ENCODE peak calls at places on chromosomes 6 and 20, in nine cellular contexts. D is upper lobe of right lung, E is IMR-90, C is psoas muscle, P is PC-3, R is pancreas, T is GM12865, M is HepG2, G is breast epithelium. J is an unnamed sample.

GRCh38 chr6:1312444-1313363 is 806 bp downstream of the FOXQ1 start:
- DNase-seq in D (peak), E (no peak), C (no peak), P (no peak), R (peak), T (no peak), M (no peak), G (no peak), J (peak)

GRCh38 chr6:81770395-81770794 is 17.9 kb upstream of the TENT5A start:
- DNase-seq in D (no peak), E (no peak), C (no peak), P (no peak), R (no peak), T (no peak), M (no peak), G (no peak), J (no peak)

GRCh38 chr20:45308078-45308778 is at the start of gene MATN4:
- DNase-seq in D (peak), E (no peak), C (peak), P (no peak), R (peak), T (no peak), M (no peak), G (no peak), J (no peak)

GRCh38 chr6:43714311-43715055 is 26.9 kb upstream of the MRPS18A start:
- DNase-seq in D (no peak), E (peak), C (peak), P (no peak), R (no peak), T (peak), M (peak), G (no peak), J (no peak)

GRCh38 chr6:47854996-47855395 is 73.2 kb downstream of the OPN5 start:
- DNase-seq in D (no peak), E (no peak), C (no peak), P (no peak), R (no peak), T (no peak), M (no peak), G (no peak), J (no peak)

GRCh38 chr6:141809901-141810300 is 322.8 kb upstream of the GJE1 start:
- DNase-seq in D (no peak), E (peak), C (no peak), P (peak), R (no peak), T (no peak), M (no peak), G (no peak), J (no peak)

GRCh38 chr20:17759449-17759848 is 59.7 kb downstream of the BANF2 start:
- DNase-seq in D (no peak), E (no peak), C (no peak), P (no peak), R (no peak), T (no peak), M (no peak), G (no peak), J (no peak)

GRCh38 chr6:67639161-67639560 is 995.9 kb upstream of the ADGRB3 start:
- DNase-seq in D (no peak), E (no peak), C (no peak), P (no peak), R (no peak), T (no peak), M (no peak), G (no peak), J (no peak)

GRCh38 chr6:87151471-87151785 is 3.9 kb upstream of the ZNF292 start:
- DNase-seq in D (no peak), E (no peak), C (no peak), P (no peak), R (no peak), T (no peak), M (no peak), G (no peak), J (no peak)

GRCh38 chr20:57386762-57387161 is 4.4 kb upstream of the RBM38 start:
- DNase-seq in D (no peak), E (no peak), C (peak), P (no peak), R (no peak), T (no peak), M (no peak), G (no peak), J (peak)

GRCh38 chr20:4065405-4065841 is 50.1 kb upstream of the RNF24 start:
- DNase-seq in D (no peak), E (peak), C (no peak), P (peak), R (no peak), T (no peak), M (no peak), G (no peak), J (no peak)

GRCh38 chr6:82144852-82145332 is 102.7 kb downstream of the IBTK start:
- DNase-seq in D (no peak), E (peak), C (peak), P (peak), R (no peak), T (peak), M (peak), G (peak), J (no peak)

GRCh38 chr6:114108119-114109002 is 137.4 kb upstream of the HDAC2 start:
- DNase-seq in D (peak), E (peak), C (peak), P (peak), R (peak), T (peak), M (peak), G (no peak), J (peak)

GRCh38 chr6:74368746-74369145 is 672.7 kb downstream of the CD109 start:
- DNase-seq in D (no peak), E (peak), C (no peak), P (no peak), R (no peak), T (no peak), M (no peak), G (no peak), J (no peak)

GRCh38 chr6:24802271-24803059 is 3.7 kb upstream of the ARMH2 start:
- DNase-seq in D (no peak), E (peak), C (no peak), P (peak), R (no peak), T (no peak), M (peak), G (no peak), J (no peak)

DNA sequence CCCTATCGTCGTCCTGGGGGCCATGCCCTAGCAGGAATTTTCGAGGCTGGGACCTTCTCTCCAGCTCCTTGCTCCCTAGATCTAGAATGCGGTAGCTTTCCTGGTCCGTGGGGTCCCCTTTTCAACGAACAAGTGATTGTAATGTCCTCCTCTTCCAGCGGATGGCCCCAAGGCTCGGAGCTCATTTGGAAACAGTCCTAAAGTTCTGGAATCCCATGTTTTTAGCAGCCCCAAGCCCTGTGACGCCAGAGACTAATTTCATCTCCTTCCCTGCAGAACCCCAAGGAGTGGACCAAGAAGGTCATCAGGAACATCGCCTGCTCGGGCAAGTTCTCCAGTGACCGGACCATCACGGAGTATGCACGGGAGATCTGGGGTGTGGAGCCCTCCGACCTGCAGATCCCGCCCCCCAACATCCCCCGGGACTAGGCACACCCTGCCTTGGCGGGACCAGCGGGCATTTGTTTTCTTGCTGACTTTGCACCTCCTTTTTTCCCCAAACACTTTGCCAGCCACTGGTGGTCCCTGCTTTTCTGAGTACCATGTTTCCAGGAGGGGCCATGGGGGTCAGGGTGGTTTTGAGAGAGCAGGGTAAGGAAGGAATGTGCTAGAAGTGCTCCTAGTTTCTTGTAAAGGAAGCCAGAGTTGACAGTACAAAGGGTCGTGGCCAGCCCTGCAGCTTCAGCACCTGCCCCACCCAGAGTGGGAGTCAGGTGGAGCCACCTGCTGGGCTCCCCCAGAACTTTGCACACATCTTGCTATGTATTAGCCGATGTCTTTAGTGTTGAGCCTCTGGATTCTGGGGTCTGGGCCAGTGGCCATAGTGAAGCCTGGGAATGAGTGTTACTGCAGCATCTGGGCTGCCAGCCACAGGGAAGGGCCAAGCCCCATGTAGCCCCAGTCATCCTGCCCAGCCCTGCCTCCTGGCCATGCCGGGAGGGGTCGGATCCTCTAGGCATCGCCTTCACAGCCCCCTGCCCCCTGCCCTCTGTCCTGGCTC is 48.5 kb downstream of the PYGB start:
- DNase-seq in D (no peak), E (peak), C (peak), P (peak), R (peak), T (peak), M (peak), G (no peak), J (no peak)
- TF ChIP-seq CTCF in D (peak), E (peak), C (peak), P (peak), R (no peak), T (peak), M (peak), G (no peak), J (peak)

DNA sequence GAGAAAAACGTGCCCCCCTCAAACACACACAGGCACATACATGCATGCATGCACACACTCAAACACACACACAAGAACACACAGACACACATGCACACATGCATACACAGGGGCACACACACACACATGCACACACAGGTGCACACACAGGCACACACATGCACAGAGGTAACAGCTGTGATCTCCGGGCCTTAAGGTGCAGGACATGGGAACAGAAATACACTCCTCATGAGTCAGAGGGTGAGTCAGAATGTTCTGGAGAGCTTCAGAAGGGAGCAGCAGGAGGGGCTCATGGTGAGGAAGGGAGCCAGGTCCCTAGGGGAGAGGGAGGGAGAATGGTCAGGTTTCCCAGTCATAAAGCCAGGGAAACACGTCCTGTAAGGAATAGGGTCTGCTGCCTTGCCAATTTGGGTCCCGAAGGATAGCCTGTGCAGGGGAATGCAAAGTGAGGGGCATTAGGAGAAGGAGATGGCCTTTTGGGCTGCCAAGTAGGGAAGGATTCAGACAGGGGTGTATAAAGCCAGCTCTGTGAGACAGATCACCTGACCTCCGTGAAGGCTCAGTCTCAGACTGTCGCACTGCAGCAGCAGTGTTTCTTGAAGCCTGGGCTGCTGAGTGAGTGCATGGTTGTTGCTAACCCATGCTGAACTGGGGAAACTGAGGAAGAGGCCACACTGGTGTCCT is 123.9 kb downstream of the MAFB start:
- DNase-seq in D (no peak), E (peak), C (no peak), P (peak), R (no peak), T (no peak), M (no peak), G (no peak), J (no peak)
- H3K4me3 ChIP-seq in D (no peak), E (no peak), C (no peak), P (no peak), R (no peak), T (no peak), M (no peak), G (no peak), J (no peak)

DNA sequence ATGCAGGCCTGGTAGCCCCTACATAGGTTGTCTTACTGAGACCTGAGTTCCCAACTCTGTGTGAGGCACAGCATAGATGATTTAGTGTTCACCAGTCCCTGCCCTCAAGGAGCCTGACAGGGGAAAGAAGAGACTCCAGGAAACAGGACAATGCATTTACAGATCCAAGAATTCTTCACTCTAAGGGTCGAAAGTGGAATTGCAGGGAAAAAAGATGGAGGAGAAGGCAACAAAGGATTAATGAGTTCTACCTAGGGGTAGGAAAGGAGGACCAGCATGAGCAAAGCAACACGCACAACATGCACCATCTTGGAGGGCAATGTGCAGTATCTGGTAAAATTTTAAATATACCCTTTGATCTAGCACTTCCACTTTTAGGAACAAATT is 5.9 kb downstream of the SPAG4 start:
- DNase-seq in D (no peak), E (no peak), C (no peak), P (no peak), R (no peak), T (no peak), M (no peak), G (no peak), J (no peak)
- TF ChIP-seq CTCF in D (no peak), E (no peak), C (no peak), P (peak), R (no peak), T (no peak), M (no peak), G (no peak), J (no peak)

GRCh38 chr6:37126554-37126906 is 43.4 kb upstream of the PIM1 start:
- DNase-seq in D (no peak), E (no peak), C (no peak), P (no peak), R (no peak), T (no peak), M (no peak), G (no peak), J (no peak)
- H3K4me3 ChIP-seq in D (no peak), E (no peak), C (no peak), P (no peak), R (no peak), T (no peak), M (peak), G (no peak), J (no peak)

GRCh38 chr6:150280703-150281102 is 88.1 kb upstream of the IYD start:
- DNase-seq in D (no peak), E (no peak), C (no peak), P (no peak), R (no peak), T (no peak), M (no peak), G (no peak), J (no peak)
- TF ChIP-seq CTCF in D (no peak), E (no peak), C (no peak), P (no peak), R (no peak), T (no peak), M (no peak), G (no peak), J (no peak)

DNA sequence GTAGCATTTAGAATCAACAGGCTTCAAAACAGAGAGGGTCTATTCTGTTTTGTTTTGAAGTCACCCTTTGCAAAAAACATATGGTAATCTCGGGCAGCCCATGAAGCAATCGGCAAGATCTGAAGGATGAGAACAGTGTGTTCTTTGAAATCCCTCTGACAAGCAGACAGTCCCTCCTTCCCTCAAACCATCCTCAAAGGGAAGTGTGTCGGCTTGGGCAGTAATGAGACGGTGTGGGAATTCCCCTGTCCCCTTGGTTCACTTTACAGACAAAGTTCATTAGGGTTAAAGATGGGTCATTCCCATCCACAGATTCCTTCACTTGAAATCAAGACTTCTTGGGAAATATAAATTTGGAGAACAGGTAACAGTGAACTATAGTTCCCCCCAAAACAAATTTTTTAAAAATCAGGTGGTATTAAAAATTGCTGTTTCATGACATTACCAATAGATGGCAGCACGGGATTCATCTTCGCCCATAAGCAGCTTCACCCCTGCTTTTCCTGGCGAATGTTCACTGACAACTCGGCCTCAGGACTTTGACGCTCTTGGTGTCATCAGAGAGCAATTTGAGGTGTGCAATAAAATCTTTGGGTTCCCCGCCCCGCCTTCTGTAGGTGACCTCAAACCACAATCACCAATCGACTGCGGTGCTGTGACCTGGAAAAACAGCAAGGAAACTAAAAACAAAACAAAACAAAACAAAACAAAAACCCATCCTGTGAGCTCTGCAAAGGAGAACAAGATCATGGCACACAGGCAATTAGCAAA is 159.3 kb upstream of the TNFAIP3 start:
- DNase-seq in D (no peak), E (peak), C (peak), P (peak), R (no peak), T (peak), M (peak), G (peak), J (peak)
- H3K4me3 ChIP-seq in D (peak), E (no peak), C (peak), P (peak), R (peak), T (peak), M (no peak), G (no peak), J (peak)

DNA sequence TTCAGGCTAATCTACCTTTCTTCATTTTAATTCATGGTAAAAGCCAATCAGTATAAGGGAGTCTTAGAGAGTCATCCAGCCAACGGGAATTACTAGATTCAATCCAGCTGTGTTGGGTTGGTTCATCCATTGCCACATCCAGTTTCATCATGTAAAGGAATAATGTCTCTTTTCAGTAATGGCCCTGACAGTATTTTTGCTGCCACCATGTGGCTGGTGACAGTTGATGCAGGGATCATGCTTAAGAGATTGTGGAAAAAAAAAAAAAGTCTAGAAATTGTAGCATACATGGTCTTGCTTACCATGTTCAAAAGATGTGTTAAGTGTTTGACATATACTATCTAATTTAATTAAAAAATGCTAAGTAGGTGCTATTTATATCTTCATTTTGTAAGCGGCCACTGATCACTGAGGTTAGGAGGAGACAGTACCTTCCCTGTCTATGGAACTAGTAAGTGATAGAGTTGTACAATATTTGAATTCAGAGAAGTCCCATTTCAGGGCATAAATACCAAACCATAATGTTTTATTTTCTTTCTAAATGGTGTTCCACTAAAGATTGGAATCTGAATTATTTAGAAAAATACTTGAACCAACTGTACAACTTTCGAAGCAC is 135.9 kb downstream of the KHDRBS2 start:
- DNase-seq in D (no peak), E (peak), C (no peak), P (peak), R (no peak), T (peak), M (peak), G (no peak), J (no peak)
- TF ChIP-seq CTCF in D (peak), E (peak), C (peak), P (peak), R (peak), T (peak), M (peak), G (no peak), J (peak)

DNA sequence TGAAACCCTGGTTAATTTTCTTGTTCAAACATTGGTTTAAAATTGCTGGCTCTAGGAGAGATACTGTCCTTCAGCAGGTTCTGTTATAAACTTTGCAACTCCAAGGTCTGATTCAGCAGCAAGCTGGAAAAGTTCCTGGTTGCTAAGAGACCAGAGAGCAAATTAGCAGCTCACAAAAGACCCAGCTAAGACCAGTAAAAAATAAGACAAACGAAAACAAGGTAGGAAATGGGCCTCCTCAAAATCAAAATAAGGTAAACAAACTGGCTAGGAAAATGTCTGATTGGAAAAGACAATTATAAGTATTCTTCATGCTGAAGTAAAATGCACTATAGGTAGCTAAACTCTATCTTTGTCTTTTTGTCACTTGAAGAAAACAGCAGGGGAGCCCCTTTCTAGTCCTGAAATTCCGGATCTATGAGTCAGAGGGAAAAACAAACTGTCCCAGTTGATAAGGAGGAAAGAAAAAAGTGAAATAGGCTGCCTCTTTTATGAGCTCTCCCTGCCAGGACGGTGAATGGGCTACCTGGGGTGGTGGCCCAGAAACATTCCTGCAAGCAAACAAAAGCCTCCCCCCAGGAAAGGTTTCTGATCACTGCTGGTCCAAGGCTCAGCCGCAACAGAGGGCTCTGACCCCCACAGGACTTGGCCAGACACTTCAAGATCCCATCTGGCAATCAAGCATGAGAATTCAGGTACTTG is 41.6 kb downstream of the UNC5CL start:
- DNase-seq in D (no peak), E (peak), C (no peak), P (peak), R (no peak), T (no peak), M (peak), G (no peak), J (peak)
- H3K4me3 ChIP-seq in D (no peak), E (no peak), C (no peak), P (peak), R (peak), T (no peak), M (peak), G (no peak), J (no peak)

GRCh38 chr20:35619196-35620095 is 3.8 kb downstream of the SPAG4 start:
- DNase-seq in D (peak), E (peak), C (peak), P (peak), R (peak), T (peak), M (peak), G (peak), J (peak)
- TF ChIP-seq CTCF in D (peak), E (peak), C (no peak), P (peak), R (no peak), T (peak), M (peak), G (no peak), J (peak)

J was measured in right lobe of liver.